ENCODE peak calls at places on chromosomes 5 and 9, in eight cellular contexts. U, O, E, R, H, P, J and Z are unnamed samples.

GRCh38 chr9:131447148-131447547 is 53.3 kb downstream of the PRRC2B start:
- DNase-seq in U (no peak), R (no peak), E (no peak), J (no peak), O (no peak), P (peak; percentile 15), H (no peak), Z (no peak)

GRCh38 chr5:113112435-113112834 is 135.8 kb downstream of the DCP2 start:
- DNase-seq in P (no peak), J (no peak), E (no peak), O (no peak), U (no peak), R (no peak), H (no peak), Z (no peak)

GRCh38 chr9:33166263-33167083 is 663 bp downstream of the B4GALT1 start:
- DNase-seq in E (peak; percentile 58), H (no peak), P (no peak), U (peak; percentile 20), J (peak; percentile 53), O (no peak), R (peak; percentile 50), Z (peak; percentile 62)

GRCh38 chr5:180026320-180026719 is 45.2 kb downstream of the RNF130 start:
- DNase-seq in O (no peak), H (peak; percentile 57), E (no peak), P (no peak), R (no peak), J (no peak), U (no peak), Z (no peak)

GRCh38 chr5:82276800-82277612 is 1.1 kb downstream of the RPS23 start:
- DNase-seq in U (no peak), J (no peak), E (no peak), H (no peak), O (no peak), P (no peak), R (no peak), Z (no peak)

GRCh38 chr5:1110930-1111726 is 735 bp downstream of the SLC12A7 start:
- DNase-seq in E (peak; percentile 68), P (peak; percentile 57), J (peak; percentile 66), H (no peak), R (no peak), U (no peak), O (peak; percentile 28), Z (peak; percentile 45)

GRCh38 chr5:112210430-112211005 is 208.6 kb downstream of the EPB41L4A start:
- DNase-seq in O (no peak), P (peak; percentile 50), R (peak; percentile 38), U (no peak), E (no peak), J (peak; percentile 9), H (no peak), Z (no peak)

GRCh38 chr5:122680623-122681350 is 94.1 kb upstream of the SNX2 start:
- DNase-seq in P (no peak), J (no peak), R (no peak), H (no peak), E (no peak), U (no peak), O (no peak), Z (no peak)

GRCh38 chr9:132324425-132324824 is 30.4 kb downstream of the SETX start:
- DNase-seq in H (no peak), J (no peak), E (no peak), P (no peak), R (no peak), U (no peak), O (no peak), Z (no peak)

GRCh38 chr5:39716532-39716971 is 291.8 kb upstream of the DAB2 start:
- DNase-seq in O (no peak), J (peak; percentile 20), H (peak; percentile 80), U (peak; percentile 73), P (peak; percentile 62), R (peak; percentile 24), E (no peak), Z (no peak)

GRCh38 chr5:139167952-139168720 is 30.0 kb downstream of the SIL1 start:
- DNase-seq in P (no peak), H (no peak), R (no peak), J (no peak), E (no peak), U (no peak), O (no peak), Z (no peak)

GRCh38 chr9:117644607-117645244 is 59.5 kb upstream of the TLR4 start:
- DNase-seq in R (peak; percentile 72), E (peak; percentile 75), O (peak; percentile 17), J (peak; percentile 18), H (peak; percentile 57), U (peak; percentile 66), P (peak; percentile 89), Z (peak; percentile 70)

GRCh38 chr5:59151162-59151889 is 568.5 kb downstream of the RAB3C start:
- DNase-seq in E (no peak), O (no peak), H (no peak), P (no peak), J (no peak), U (no peak), R (no peak), Z (no peak)

GRCh38 chr5:148746826-148747535 is 79.4 kb upstream of the ADRB2 start:
- DNase-seq in O (no peak), R (no peak), U (no peak), H (no peak), P (no peak), J (no peak), E (no peak), Z (no peak)

GRCh38 chr9:136045595-136046554 is 49.2 kb downstream of the NACC2 start:
- DNase-seq in H (no peak), J (no peak), O (no peak), E (peak; percentile 49), P (no peak), R (peak; percentile 23), U (no peak), Z (peak; percentile 35)

GRCh38 chr9:137543237-137543963 is 6.8 kb downstream of the PNPLA7 start:
- DNase-seq in P (no peak), H (no peak), E (no peak), R (no peak), U (no peak), J (no peak), O (no peak), Z (no peak)

GRCh38 chr9:110255064-110255416 is 1.3 kb downstream of the TXN start:
- DNase-seq in O (no peak), E (no peak), U (no peak), R (no peak), H (no peak), P (no peak), J (no peak), Z (peak; percentile 31)

GRCh38 chr9:122051401-122052346 is 41.4 kb downstream of the TTLL11 start:
- DNase-seq in E (no peak), J (no peak), O (no peak), H (no peak), P (no peak), U (no peak), R (no peak), Z (no peak)

GRCh38 chr9:69122086-69122390 is 52.0 kb upstream of the TJP2 start:
- DNase-seq in H (no peak), P (peak; percentile 76), E (peak; percentile 44), J (peak; percentile 48), R (peak; percentile 84), U (no peak), O (peak; percentile 9), Z (peak; percentile 65)

GRCh38 chr5:137365126-137365865 is 133.8 kb downstream of the SPOCK1 start:
- DNase-seq in P (no peak), H (no peak), J (no peak), R (no peak), E (no peak), O (no peak), U (no peak), Z (no peak)

DNA sequence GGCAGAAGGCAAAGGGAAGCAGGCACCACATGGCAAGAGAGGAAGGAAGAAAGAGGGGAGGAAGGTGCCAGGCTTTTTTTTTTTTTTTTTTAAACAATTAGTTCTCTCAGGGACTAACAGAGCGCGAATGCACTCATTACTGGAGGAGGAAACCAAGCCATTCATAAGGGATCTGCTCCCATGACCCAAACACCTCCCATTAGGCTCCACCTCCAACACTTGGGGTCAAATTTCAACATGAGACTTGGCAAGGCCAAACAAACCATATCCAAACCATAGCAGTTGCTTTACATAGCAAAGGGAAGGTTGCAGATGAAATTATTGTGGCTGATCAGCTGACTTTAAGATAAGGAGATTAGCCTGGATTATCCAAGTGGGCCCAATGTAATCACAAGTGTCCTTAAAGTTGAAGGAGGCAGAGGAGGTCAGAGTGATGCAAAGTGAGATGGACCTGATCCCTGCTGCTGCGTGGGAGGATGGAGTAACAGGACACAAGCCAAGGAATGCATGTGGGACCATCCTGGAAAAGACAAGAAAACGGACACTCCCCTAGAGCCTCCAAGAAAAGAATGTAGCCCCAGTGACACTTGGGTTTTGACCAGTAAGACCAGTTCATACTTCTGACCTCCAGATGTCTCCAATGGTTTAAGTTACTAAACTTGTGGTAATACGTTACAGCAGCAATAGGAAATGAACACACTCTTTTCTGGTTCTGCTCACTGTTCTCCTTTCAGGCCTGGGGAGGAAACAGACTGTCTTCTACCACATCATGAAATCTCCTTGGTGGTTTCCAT is 167.3 kb downstream of the GNAQ start:
- DNase-seq in H (no peak), P (peak; percentile 54), U (no peak), O (no peak), E (no peak), R (no peak), J (no peak), Z (no peak)
- H3K9me3 ChIP-seq in H (no peaks in the 10 kb centered on the region), P (no peaks in the 10 kb centered on the region), U (no peaks in the 10 kb centered on the region), O (peaks cover 3% of the 10 kb centered on the region), E (no peaks in the 10 kb centered on the region), R (no peaks in the 10 kb centered on the region), J (peaks cover 6% of the 10 kb centered on the region), Z (no peaks in the 10 kb centered on the region)

GRCh38 chr5:134570886-134571285 is 45.4 kb downstream of the JADE2 start:
- DNase-seq in E (peak; percentile 61), H (no peak), R (no peak), J (no peak), U (no peak), P (no peak), O (no peak), Z (peak; percentile 47)
- H3K9me3 ChIP-seq in E (no peaks in the 10 kb centered on the region), H (no peaks in the 10 kb centered on the region), R (no peaks in the 10 kb centered on the region), J (no peaks in the 10 kb centered on the region), U (no peaks in the 10 kb centered on the region), P (no peaks in the 10 kb centered on the region), O (no peaks in the 10 kb centered on the region), Z (no peaks in the 10 kb centered on the region)

GRCh38 chr5:6177926-6178325 is 200.4 kb downstream of the MED10 start:
- DNase-seq in R (no peak), U (no peak), E (no peak), H (no peak), P (no peak), O (no peak), J (no peak), Z (no peak)
- H3K9me3 ChIP-seq in R (no peaks in the 10 kb centered on the region), U (no peaks in the 10 kb centered on the region), E (no peaks in the 10 kb centered on the region), H (no peaks in the 10 kb centered on the region), P (no peaks in the 10 kb centered on the region), O (no peaks in the 10 kb centered on the region), J (no peaks in the 10 kb centered on the region), Z (no peaks in the 10 kb centered on the region)

GRCh38 chr5:141236516-141237313 is 8.5 kb upstream of the PCDHB15 start:
- DNase-seq in R (no peak), H (no peak), O (no peak), P (no peak), U (no peak), E (no peak), J (no peak), Z (no peak)

GRCh38 chr5:141234109-141234508 is 11.0 kb downstream of the PCDHB14 start:
- DNase-seq in E (no peak), U (no peak), P (no peak), O (no peak), R (no peak), H (no peak), J (no peak), Z (peak; percentile 35)
- H3K9me3 ChIP-seq in E (peaks cover 30% of the 10 kb centered on the region), U (peaks cover 18% of the 10 kb centered on the region), P (no peaks in the 10 kb centered on the region), O (peaks cover 10% of the 10 kb centered on the region), R (peaks cover 19% of the 10 kb centered on the region), H (peaks cover 60% of the 10 kb centered on the region), J (peaks cover 25% of the 10 kb centered on the region), Z (peaks cover 30% of the 10 kb centered on the region)